ENCODE peak calls at places on chromosome 19, in eight cellular contexts. O is A549, N is fibroblast of lung, Q is foreskin fibroblast, U is HFF-Myc, K is choroid plexus epithelial cell, A is pancreas, T is mammary epithelial cell. G is an unnamed sample.

GRCh38 chr19:49528211-49528771 is 488 bp downstream of the RCN3 start:
- DNase-seq in O (no peak), N (no peak), Q (peak), U (no peak), K (peak), A (no peak), T (no peak), G (no peak)

GRCh38 chr19:44767295-44768180 is 10.2 kb upstream of the CBLC start:
- DNase-seq in O (no peak), N (no peak), Q (no peak), U (no peak), K (no peak), A (no peak), T (no peak), G (no peak)

GRCh38 chr19:49150944-49151243 is 4.3 kb downstream of the HRC start:
- DNase-seq in O (no peak), N (no peak), Q (no peak), U (no peak), K (no peak), A (no peak), T (no peak), G (no peak)

GRCh38 chr19:54521022-54521859 is 18.6 kb downstream of the LAIR2 start:
- DNase-seq in O (no peak), N (no peak), Q (no peak), U (no peak), K (no peak), A (no peak), T (no peak), G (no peak)

GRCh38 chr19:47609885-47610545 is 1.1 kb downstream of the BICRA start:
- DNase-seq in O (peak), N (peak), Q (peak), U (no peak), K (peak), A (peak), T (peak), G (no peak)

GRCh38 chr19:3434630-3435553 is 45.4 kb downstream of the SMIM24 start:
- DNase-seq in O (peak), N (peak), Q (peak), U (peak), K (peak), A (peak), T (peak), G (peak)

GRCh38 chr19:17089238-17089637 is 13.7 kb downstream of the MYO9B start:
- DNase-seq in O (no peak), N (peak), Q (peak), U (no peak), K (peak), A (no peak), T (no peak), G (no peak)

GRCh38 chr19:48444129-48444932 is 1.5 kb upstream of the GRWD1 start:
- DNase-seq in O (no peak), N (no peak), Q (no peak), U (no peak), K (no peak), A (no peak), T (no peak), G (no peak)

GRCh38 chr19:46367434-46367833 is 20.5 kb downstream of the PPP5C start:
- DNase-seq in O (no peak), N (no peak), Q (no peak), U (no peak), K (no peak), A (no peak), T (no peak), G (no peak)

GRCh38 chr19:16661480-16662034 is 618 bp downstream of the TMEM38A start:
- DNase-seq in O (no peak), N (no peak), Q (no peak), U (no peak), K (no peak), A (peak), T (no peak), G (peak)

GRCh38 chr19:51119089-51119488 is 5.6 kb upstream of the SIGLEC9 start:
- DNase-seq in O (no peak), N (no peak), Q (no peak), U (no peak), K (no peak), A (no peak), T (no peak), G (no peak)

GRCh38 chr19:13729859-13730258 is 34.5 kb upstream of the MRI1 start:
- DNase-seq in O (peak), N (no peak), Q (no peak), U (no peak), K (no peak), A (no peak), T (no peak), G (no peak)

GRCh38 chr19:52170863-52171320 is 529 bp downstream of the ZNF836 start:
- DNase-seq in O (no peak), N (no peak), Q (no peak), U (no peak), K (no peak), A (no peak), T (no peak), G (no peak)

GRCh38 chr19:15300533-15301194 is 31.7 kb downstream of the BRD4 start:
- DNase-seq in O (peak), N (peak), Q (peak), U (no peak), K (peak), A (no peak), T (no peak), G (no peak)

GRCh38 chr19:55344444-55344843 is 4.8 kb downstream of the KMT5C start:
- DNase-seq in O (no peak), N (no peak), Q (no peak), U (no peak), K (no peak), A (no peak), T (peak), G (no peak)

GRCh38 chr19:53977429-53977990 is 13.9 kb upstream of the CACNG6 start:
- DNase-seq in O (peak), N (peak), Q (peak), U (peak), K (peak), A (peak), T (peak), G (peak)

GRCh38 chr19:2332341-2333026 is 4.0 kb downstream of the SPPL2B start:
- DNase-seq in O (no peak), N (no peak), Q (no peak), U (no peak), K (no peak), A (no peak), T (no peak), G (peak)

GRCh38 chr19:28956971-28957370 is 256.0 kb downstream of the UQCRFS1 start:
- DNase-seq in O (no peak), N (no peak), Q (no peak), U (no peak), K (no peak), A (no peak), T (no peak), G (no peak)

GRCh38 chr19:29630661-29631060 is 24.6 kb downstream of the POP4 start:
- DNase-seq in O (no peak), N (no peak), Q (no peak), U (no peak), K (peak), A (no peak), T (no peak), G (no peak)

GRCh38 chr19:35704218-35704617 is at the start of gene ZBTB32:
- DNase-seq in O (no peak), N (peak), Q (peak), U (peak), K (peak), A (no peak), T (peak), G (no peak)

GRCh38 chr19:28727133-28727834 is 485.7 kb downstream of the UQCRFS1 start:
- DNase-seq in O (no peak), N (peak), Q (peak), U (no peak), K (peak), A (peak), T (no peak), G (no peak)

GRCh38 chr19:18340990-18341868 is 831 bp downstream of the PGPEP1 start:
- DNase-seq in O (no peak), N (no peak), Q (peak), U (no peak), K (peak), A (peak), T (no peak), G (no peak)

GRCh38 chr19:9171393-9171991 is 7.3 kb upstream of the OR7D2 start:
- DNase-seq in O (no peak), N (no peak), Q (peak), U (no peak), K (peak), A (no peak), T (no peak), G (no peak)

GRCh38 chr19:20422216-20422615 is 143.4 kb downstream of the ZNF737 start:
- DNase-seq in O (no peak), N (no peak), Q (no peak), U (no peak), K (no peak), A (no peak), T (no peak), G (no peak)

GRCh38 chr19:23346696-23347095 is 48.6 kb downstream of the ZNF91 start:
- DNase-seq in O (no peak), N (no peak), Q (no peak), U (no peak), K (no peak), A (no peak), T (no peak), G (no peak)

GRCh38 chr19:3547301-3547731 is 8.3 kb downstream of the TEKTIP1 start:
- DNase-seq in O (no peak), N (no peak), Q (no peak), U (no peak), K (no peak), A (no peak), T (no peak), G (no peak)

GRCh38 chr19:14772467-14772866 is 5.9 kb downstream of the ADGRE2 start:
- DNase-seq in O (no peak), N (no peak), Q (no peak), U (no peak), K (no peak), A (no peak), T (no peak), G (no peak)

GRCh38 chr19:15074371-15074770 is 7.6 kb upstream of the OR1I1 start:
- DNase-seq in O (no peak), N (no peak), Q (no peak), U (no peak), K (no peak), A (no peak), T (no peak), G (no peak)

GRCh38 chr19:5321066-5321642 is 19.5 kb downstream of the PTPRS start:
- DNase-seq in O (no peak), N (no peak), Q (no peak), U (no peak), K (no peak), A (no peak), T (no peak), G (no peak)

GRCh38 chr19:38675611-38676010 is 28.2 kb downstream of the ACTN4 start:
- DNase-seq in O (no peak), N (no peak), Q (no peak), U (no peak), K (no peak), A (no peak), T (no peak), G (no peak)

GRCh38 chr19:7742575-7742974 is 4.8 kb downstream of the CD209 start:
- DNase-seq in O (no peak), N (no peak), Q (no peak), U (no peak), K (no peak), A (no peak), T (no peak), G (no peak)

GRCh38 chr19:39212377-39212742 is 8.3 kb upstream of the SYCN start:
- DNase-seq in O (peak), N (peak), Q (no peak), U (no peak), K (peak), A (no peak), T (no peak), G (no peak)

GRCh38 chr19:18656337-18657086 is 19.7 kb downstream of the KLHL26 start:
- DNase-seq in O (no peak), N (no peak), Q (no peak), U (no peak), K (no peak), A (no peak), T (no peak), G (no peak)

GRCh38 chr19:11673608-11674041 is 65.1 kb downstream of the ZNF823 start:
- DNase-seq in O (peak), N (peak), Q (peak), U (no peak), K (peak), A (peak), T (no peak), G (no peak)

GRCh38 chr19:13859361-13859880 is 17.5 kb upstream of the NANOS3 start:
- DNase-seq in O (peak), N (no peak), Q (no peak), U (no peak), K (peak), A (no peak), T (no peak), G (no peak)

GRCh38 chr19:51439021-51439465 is 19.2 kb downstream of the SIGLEC8 start:
- DNase-seq in O (no peak), N (peak), Q (no peak), U (no peak), K (peak), A (no peak), T (peak), G (no peak)

GRCh38 chr19:18290250-18291018 is 9.0 kb upstream of the JUND start:
- DNase-seq in O (no peak), N (no peak), Q (no peak), U (no peak), K (no peak), A (no peak), T (no peak), G (no peak)

DNA sequence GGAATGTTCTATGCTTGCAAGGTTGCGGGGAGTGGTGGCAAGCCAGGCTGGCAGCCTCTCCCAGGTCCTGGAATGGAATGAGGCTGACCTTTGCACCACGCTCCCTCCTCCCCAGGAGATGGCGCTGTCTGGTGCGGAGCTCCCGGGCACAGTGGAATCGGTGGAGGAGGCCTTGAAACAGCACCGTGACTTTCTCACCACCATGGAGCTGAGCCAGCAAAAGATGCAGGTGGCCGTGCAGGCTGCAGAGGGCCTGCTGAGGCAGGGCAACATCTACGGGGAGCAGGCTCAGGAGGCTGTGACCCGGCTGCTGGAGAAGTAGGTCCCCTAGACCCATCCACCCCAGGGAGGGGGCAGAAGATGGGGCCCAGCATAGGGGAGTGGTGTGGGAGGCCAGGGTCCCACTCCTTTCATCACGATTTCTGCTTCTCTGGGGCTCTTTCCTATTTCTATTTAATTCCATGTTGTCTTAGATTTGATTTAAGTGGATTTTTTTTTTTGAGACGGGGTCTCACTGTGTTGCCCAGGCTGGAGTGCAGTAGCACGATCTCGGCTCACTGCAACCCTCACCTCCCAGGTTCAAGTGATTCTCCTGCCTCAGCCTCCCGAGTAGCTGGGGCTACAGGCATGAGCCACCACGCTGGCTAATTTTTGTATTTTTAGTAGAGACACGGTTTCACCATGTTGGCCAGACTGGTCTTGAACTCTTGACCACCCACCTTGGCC is 53.2 kb upstream of the SHKBP1 start:
- DNase-seq in O (peak), N (peak), Q (peak), U (no peak), K (peak), A (peak), T (peak), G (peak)
- TF ChIP-seq CTCF in O (peak), N (peak), Q (peak), U (peak), K (peak), A (peak), T (peak), G (peak)

GRCh38 chr19:33503791-33504444 is 17.7 kb downstream of the PEPD start:
- DNase-seq in O (no peak), N (no peak), Q (no peak), U (no peak), K (no peak), A (no peak), T (no peak), G (no peak)
- H3K4me3 ChIP-seq in O (no peak), N (no peak), Q (no peak), U (no peak), K (no peak), A (no peak), T (no peak), G (no peak)

GRCh38 chr19:10334340-10335148 is 1.2 kb upstream of the RAVER1 start:
- DNase-seq in O (peak), N (peak), Q (peak), U (peak), K (peak), A (peak), T (peak), G (no peak)

GRCh38 chr19:10335149-10336053 is 2.1 kb upstream of the RAVER1 start:
- DNase-seq in O (no peak), N (no peak), Q (no peak), U (no peak), K (no peak), A (no peak), T (no peak), G (no peak)

GRCh38 chr19:10332158-10332964 is 968 bp downstream of the RAVER1 start:
- DNase-seq in O (no peak), N (no peak), Q (no peak), U (no peak), K (no peak), A (no peak), T (no peak), G (no peak)

GRCh38 chr19:10332965-10333757 is at the start of gene RAVER1:
- DNase-seq in O (peak), N (peak), Q (peak), U (peak), K (peak), A (peak), T (peak), G (peak)

DNA sequence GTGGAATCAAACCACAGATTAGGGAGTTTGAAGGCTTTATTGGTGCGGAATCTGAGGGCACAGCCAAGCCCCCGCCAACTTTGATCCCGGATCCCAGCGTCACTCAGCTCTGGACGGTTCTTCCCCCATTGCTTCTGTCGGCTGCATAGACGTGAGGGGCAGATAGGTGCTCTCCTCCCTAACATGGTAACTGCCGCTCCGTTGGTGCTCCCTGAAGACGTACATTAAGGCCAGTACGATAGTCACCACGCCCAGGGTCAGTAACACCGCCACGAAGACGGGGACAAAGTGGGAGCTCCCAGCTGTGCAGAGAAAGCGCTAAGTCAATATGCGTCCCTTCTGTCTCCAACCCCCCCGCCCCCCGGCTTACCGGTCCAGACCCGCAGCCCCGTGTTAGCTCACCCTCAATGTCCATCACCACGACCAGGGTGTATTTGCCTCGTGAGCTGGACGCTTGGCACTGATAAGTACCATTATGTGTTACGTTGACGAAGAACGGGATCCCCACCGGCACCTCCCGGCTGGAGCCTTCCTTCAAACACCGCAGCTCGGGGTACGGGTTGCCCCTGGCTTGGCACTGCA is 520 bp upstream of the RAVER1 start:
- DNase-seq in O (no peak), N (no peak), Q (no peak), U (no peak), K (peak), A (peak), T (no peak), G (no peak)
- TF ChIP-seq CTCF in O (no peak), N (no peak), Q (no peak), U (no peak), K (no peak), A (no peak), T (no peak), G (no peak)

GRCh38 chr19:1311543-1312091 is 25.9 kb downstream of the EFNA2 start:
- DNase-seq in O (peak), N (no peak), Q (no peak), U (no peak), K (no peak), A (no peak), T (no peak), G (no peak)
- H3K4me3 ChIP-seq in O (no peak), N (no peak), Q (no peak), U (no peak), K (no peak), A (no peak), T (no peak), G (no peak)